ENCODE peak calls at places on chromosomes 12 and 14, in ten cellular contexts. O is lower lobe of right lung; C is uterus; D is activated T-helper 9 cell treated with anti-CD3 and anti-CD28 coated beads, Interleukin-2, amount 50 U/mL, for 16 hours; M is T-helper 1 cell; S is fibroblast of villous mesenchyme; B is stimulated activated naive B cell treated with anti-CD40 and anti-IgM and Interleukin-4, amounts not matched to agents 10 μg/mL and 1 μg/mL and 100 μg/mL, for 72 hours; I is Calu3; P is sigmoid colon; R is NCI-H146. X is an unnamed sample.

GRCh38 chr12:62292761-62293446 is 32.7 kb downstream of the USP15 start:
- DNase-seq in O (no peak), C (no peak), D (no peak), M (no peak), S (no peak), B (no peak), I (no peak), P (no peak), R (no peak), X (no peak)

GRCh38 chr12:115756804-115757203 is 520.7 kb downstream of the MED13L start:
- DNase-seq in O (no peak), C (no peak), D (no peak), M (no peak), S (peak; percentile 58), B (no peak), I (no peak), P (no peak), R (no peak), X (no peak)

GRCh38 chr14:54797556-54797955 is 105.1 kb downstream of the GCH1 start:
- DNase-seq in O (no peak), C (no peak), D (no peak), M (no peak), S (no peak), B (no peak), I (no peak), P (no peak), R (no peak), X (no peak)

GRCh38 chr14:100775831-100776591 is 49.3 kb downstream of the DLK1 start:
- DNase-seq in O (no peak), C (no peak), D (no peak), M (no peak), S (peak; percentile 80), B (no peak), I (no peak), P (peak; percentile 43), R (no peak), X (no peak)

GRCh38 chr14:76768201-76768656 is 7.0 kb downstream of the VASH1 start:
- DNase-seq in O (peak; percentile 84), C (no peak), D (peak; percentile 60), M (peak; percentile 76), S (no peak), B (peak; percentile 73), I (no peak), P (no peak), R (peak; percentile 34), X (peak; percentile 92)

GRCh38 chr14:94355191-94355794 is 32.2 kb upstream of the SERPINA6 start:
- DNase-seq in O (peak; percentile 80), C (no peak), D (no peak), M (no peak), S (peak; percentile 56), B (no peak), I (peak; percentile 48), P (no peak), R (no peak), X (no peak)

GRCh38 chr12:5533368-5533767 is 101.5 kb downstream of the NTF3 start:
- DNase-seq in O (no peak), C (no peak), D (no peak), M (no peak), S (no peak), B (no peak), I (no peak), P (no peak), R (no peak), X (no peak)

GRCh38 chr12:56941299-56942017 is 7.2 kb upstream of the SDR9C7 start:
- DNase-seq in O (no peak), C (peak; percentile 32), D (no peak), M (no peak), S (peak; percentile 74), B (peak; percentile 5), I (peak; percentile 36), P (no peak), R (no peak), X (no peak)

GRCh38 chr14:101895256-101895655 is 69.1 kb upstream of the DYNC1H1 start:
- DNase-seq in O (no peak), C (no peak), D (no peak), M (no peak), S (no peak), B (no peak), I (no peak), P (no peak), R (no peak), X (no peak)

GRCh38 chr12:112728909-112729308 is 62.6 kb upstream of the RPH3A start:
- DNase-seq in O (no peak), C (no peak), D (no peak), M (no peak), S (no peak), B (no peak), I (no peak), P (no peak), R (no peak), X (no peak)

GRCh38 chr12:79255326-79255725 is 390.8 kb downstream of the SYT1 start:
- DNase-seq in O (no peak), C (no peak), D (no peak), M (no peak), S (peak; percentile 6), B (no peak), I (no peak), P (no peak), R (no peak), X (no peak)

GRCh38 chr14:54364555-54365415 is 32.0 kb upstream of the CDKN3 start:
- DNase-seq in O (no peak), C (peak; percentile 57), D (no peak), M (no peak), S (peak; percentile 35), B (no peak), I (no peak), P (no peak), R (no peak), X (peak; percentile 47)

GRCh38 chr12:48580831-48581230 is 11.0 kb upstream of the LALBA start:
- DNase-seq in O (no peak), C (no peak), D (no peak), M (no peak), S (no peak), B (no peak), I (no peak), P (no peak), R (no peak), X (no peak)

GRCh38 chr12:53862831-53863230 is 75.8 kb upstream of the HOXC13 start:
- DNase-seq in O (no peak), C (no peak), D (no peak), M (no peak), S (no peak), B (no peak), I (no peak), P (no peak), R (no peak), X (no peak)

GRCh38 chr12:40647651-40648050 is 44.6 kb upstream of the CNTN1 start:
- DNase-seq in O (no peak), C (no peak), D (no peak), M (no peak), S (no peak), B (no peak), I (no peak), P (no peak), R (no peak), X (no peak)

GRCh38 chr14:63039800-63040380 is 5.4 kb downstream of the KCNH5 start:
- DNase-seq in O (no peak), C (no peak), D (no peak), M (no peak), S (peak; percentile 37), B (no peak), I (peak; percentile 17), P (no peak), R (peak; percentile 48), X (peak; percentile 70)

X was measured in NCI-H69.